ENCODE peak calls at places on chromosomes 5 and 9, in six cellular contexts. C is left ventricle myocardium inferior; U is left cardiac atrium; O is pancreas; Z is AG08396; P is stimulated activated CD8-positive, alpha-beta memory T cell treated with anti-CD3 and anti-CD28 coated beads, Interleukin-4, amount 100 ng/mL, for 24 hours. R is an unnamed sample.

GRCh38 chr5:1786621-1787471 is 12.8 kb downstream of the MRPL36 start:
- DNase-seq in C (no peak), U (no peak), O (no peak), Z (no peak), P (no peak), R (no peak)

GRCh38 chr5:27708579-27708978 is 670.2 kb upstream of the CDH9 start:
- DNase-seq in C (no peak), U (no peak), O (no peak), Z (no peak), P (no peak), R (peak)

GRCh38 chr9:4489919-4490704 is at the start of gene SLC1A1:
- DNase-seq in C (peak), U (peak), O (peak), Z (peak), P (peak), R (peak)

GRCh38 chr9:116149844-116150243 is 3.7 kb upstream of the PAPPA start:
- DNase-seq in C (no peak), U (no peak), O (peak), Z (peak), P (no peak), R (peak)

GRCh38 chr9:119963798-119964372 is 594.6 kb upstream of the BRINP1 start:
- DNase-seq in C (no peak), U (peak), O (peak), Z (peak), P (no peak), R (peak)

GRCh38 chr5:92002875-92003274 is 619.8 kb upstream of the ARRDC3 start:
- DNase-seq in C (no peak), U (no peak), O (no peak), Z (peak), P (no peak), R (no peak)

GRCh38 chr5:76422175-76422574 is 19.1 kb downstream of the IQGAP2 start:
- DNase-seq in C (no peak), U (no peak), O (no peak), Z (no peak), P (no peak), R (no peak)

GRCh38 chr5:36052542-36052941 is 14.1 kb downstream of the UGT3A2 start:
- DNase-seq in C (no peak), U (no peak), O (no peak), Z (no peak), P (no peak), R (no peak)

GRCh38 chr9:86405926-86406325 is 51.7 kb upstream of the TUT7 start:
- DNase-seq in C (no peak), U (no peak), O (no peak), Z (peak), P (no peak), R (peak)

GRCh38 chr9:79694676-79695400 is 123.1 kb downstream of the TLE4 start:
- DNase-seq in C (no peak), U (no peak), O (no peak), Z (peak), P (no peak), R (no peak)

GRCh38 chr9:21551401-21551800 is 69.3 kb upstream of the IFNE start:
- DNase-seq in C (no peak), U (no peak), O (no peak), Z (no peak), P (no peak), R (no peak)

GRCh38 chr5:139903805-139904565 is 108.4 kb downstream of the PSD2 start:
- DNase-seq in C (no peak), U (peak), O (peak), Z (peak), P (no peak), R (no peak)

GRCh38 chr5:175715627-175716522 is 58.0 kb downstream of the HRH2 start:
- DNase-seq in C (no peak), U (no peak), O (no peak), Z (no peak), P (no peak), R (no peak)

GRCh38 chr5:78543916-78544315 is 104.7 kb downstream of the LHFPL2 start:
- DNase-seq in C (no peak), U (no peak), O (no peak), Z (no peak), P (no peak), R (no peak)

GRCh38 chr9:4475301-4475700 is 15.0 kb upstream of the SLC1A1 start:
- DNase-seq in C (no peak), U (no peak), O (no peak), Z (no peak), P (no peak), R (no peak)

GRCh38 chr5:156942064-156942463 is 21.0 kb downstream of the TIMD4 start:
- DNase-seq in C (no peak), U (no peak), O (no peak), Z (no peak), P (no peak), R (no peak)

GRCh38 chr9:21510806-21511205 is 28.7 kb upstream of the IFNE start:
- DNase-seq in C (no peak), U (no peak), O (no peak), Z (no peak), P (no peak), R (no peak)

GRCh38 chr5:139462582-139463276 is at the start of gene ECSCR:
- DNase-seq in C (peak), U (peak), O (no peak), Z (no peak), P (no peak), R (no peak)

GRCh38 chr5:135951807-135952206 is 3.0 kb downstream of the LECT2 start:
- DNase-seq in C (no peak), U (no peak), O (no peak), Z (no peak), P (no peak), R (no peak)